ENCODE peak calls at places on chromosome 9, in six cellular contexts. L is left cardiac atrium; D is activated T-helper 1 cell treated with anti-CD3 and anti-CD28 coated beads, Interleukin-12 subunit alpha, Interleukin-12 subunit beta, Interleukin-2, Interleukin-4 antibody, amounts not matched to agents 30 ng/mL and 10 ng/mL and 1 ng/mL, durations not matched to agents 14 hours and 24 hours and 36 hours; I is NCI-H2227 treated with DMSO at 0.1 percent for 48 hours; Z is dermis microvascular lymphatic vessel endothelial cell; F is iris pigment epithelial cell. P is an unnamed sample.

GRCh38 chr9:266228-266627 is 51.6 kb downstream of the DOCK8 start:
- DNase-seq in L (no peak), D (no peak), I (no peak), Z (no peak), F (no peak), P (no peak)

GRCh38 chr9:93302586-93303257 is 118.8 kb downstream of the WNK2 start:
- DNase-seq in L (no peak), D (peak; percentile 36), I (no peak), Z (peak; percentile 75), F (peak; percentile 69), P (peak; percentile 51)

GRCh38 chr9:128587453-128587852 is 35.1 kb downstream of the SPTAN1 start:
- DNase-seq in L (no peak), D (peak; percentile 58), I (no peak), Z (no peak), F (no peak), P (no peak)

GRCh38 chr9:105993051-105993854 is 298.9 kb downstream of the TMEM38B start:
- DNase-seq in L (no peak), D (no peak), I (no peak), Z (no peak), F (no peak), P (no peak)

GRCh38 chr9:14893280-14893679 is 16.9 kb downstream of the FREM1 start:
- DNase-seq in L (no peak), D (no peak), I (no peak), Z (no peak), F (no peak), P (no peak)

GRCh38 chr9:112050544-112051475 is 124.3 kb downstream of the SUSD1 start:
- DNase-seq in L (peak; percentile 45), D (no peak), I (no peak), Z (peak; percentile 95), F (peak; percentile 88), P (peak; percentile 93)

GRCh38 chr9:99197124-99197630 is 24.6 kb downstream of the ALG2 start:
- DNase-seq in L (no peak), D (no peak), I (no peak), Z (no peak), F (no peak), P (no peak)

GRCh38 chr9:99075246-99075912 is 29.5 kb upstream of the TGFBR1 start:
- DNase-seq in L (no peak), D (no peak), I (no peak), Z (no peak), F (peak; percentile 46), P (peak; percentile 84)

GRCh38 chr9:130548103-130548502 is 31.3 kb upstream of the FUBP3 start:
- DNase-seq in L (no peak), D (no peak), I (no peak), Z (no peak), F (no peak), P (no peak)

GRCh38 chr9:120925535-120926396 is 830 bp downstream of the TRAF1 start:
- DNase-seq in L (peak; percentile 78), D (peak; percentile 77), I (no peak), Z (peak; percentile 84), F (peak; percentile 92), P (peak; percentile 96)

GRCh38 chr9:22112870-22113846 is 104.1 kb upstream of the CDKN2B start:
- DNase-seq in L (no peak), D (no peak), I (no peak), Z (no peak), F (no peak), P (no peak)

GRCh38 chr9:107176701-107177100 is 106.4 kb upstream of the RAD23B start:
- DNase-seq in L (no peak), D (no peak), I (no peak), Z (no peak), F (no peak), P (peak; percentile 94)

GRCh38 chr9:13974891-13975290 is 339.1 kb downstream of the NFIB start:
- DNase-seq in L (no peak), D (no peak), I (no peak), Z (no peak), F (no peak), P (no peak)

GRCh38 chr9:107239474-107239873 is 43.6 kb upstream of the RAD23B start:
- DNase-seq in L (no peak), D (no peak), I (peak; percentile 8), Z (peak; percentile 29), F (peak; percentile 46), P (peak; percentile 24)

GRCh38 chr9:136662656-136663310 is at the start of gene EGFL7:
- DNase-seq in L (peak; percentile 89), D (no peak), I (no peak), Z (peak; percentile 93), F (no peak), P (no peak)

GRCh38 chr9:89663264-89663970 is 58.6 kb downstream of the GADD45G start:
- DNase-seq in L (no peak), D (no peak), I (no peak), Z (no peak), F (no peak), P (peak; percentile 29)

GRCh38 chr9:12972608-12973589 is 198.1 kb downstream of the LURAP1L start:
- DNase-seq in L (no peak), D (no peak), I (no peak), Z (no peak), F (no peak), P (no peak)

GRCh38 chr9:76542360-76542759 is 83.4 kb downstream of the GCNT1 start:
- DNase-seq in L (no peak), D (no peak), I (no peak), Z (no peak), F (no peak), P (no peak)

GRCh38 chr9:80410106-80410505 is 838.3 kb downstream of the TLE4 start:
- DNase-seq in L (no peak), D (no peak), I (peak; percentile 91), Z (no peak), F (peak; percentile 0), P (peak; percentile 86)

GRCh38 chr9:16705121-16705604 is 165.3 kb downstream of the BNC2 start:
- DNase-seq in L (peak; percentile 93), D (no peak), I (peak; percentile 82), Z (peak; percentile 98), F (peak; percentile 89), P (peak; percentile 96)

GRCh38 chr9:103731541-103731940 is 362.6 kb upstream of the SMC2 start:
- DNase-seq in L (no peak), D (no peak), I (no peak), Z (no peak), F (peak; percentile 69), P (no peak)

GRCh38 chr9:86246752-86247161 is 12.7 kb downstream of the C9orf153 start:
- DNase-seq in L (peak; percentile 51), D (no peak), I (no peak), Z (no peak), F (no peak), P (peak; percentile 75)

GRCh38 chr9:119868694-119869093 is 499.5 kb upstream of the BRINP1 start:
- DNase-seq in L (no peak), D (no peak), I (peak; percentile 42), Z (no peak), F (no peak), P (no peak)

GRCh38 chr9:17462869-17463464 is 115.9 kb upstream of the SH3GL2 start:
- DNase-seq in L (no peak), D (no peak), I (peak; percentile 49), Z (peak; percentile 67), F (peak; percentile 63), P (peak; percentile 62)

GRCh38 chr9:112532427-112532826 is 45.8 kb downstream of the KIAA1958 start:
- DNase-seq in L (peak; percentile 54), D (no peak), I (no peak), Z (no peak), F (peak; percentile 95), P (peak; percentile 80)

GRCh38 chr9:132049323-132049882 is 30.3 kb downstream of the MED27 start:
- DNase-seq in L (no peak), D (no peak), I (no peak), Z (no peak), F (no peak), P (no peak)

GRCh38 chr9:79012561-79012960 is 559.2 kb upstream of the TLE4 start:
- DNase-seq in L (no peak), D (no peak), I (no peak), Z (peak; percentile 91), F (peak; percentile 76), P (peak; percentile 41)

GRCh38 chr9:26043431-26043830 is 365.2 kb upstream of the TUSC1 start:
- DNase-seq in L (no peak), D (no peak), I (no peak), Z (no peak), F (no peak), P (no peak)

P was measured in mesenchymal stem cell.